ENCODE peak calls at places on chromosomes 1 and 21, in seven cellular contexts. C is GM12865; U is brain microvascular endothelial cell; K is activated CD4-positive, alpha-beta T cell treated with anti-CD3 and anti-CD28 coated beads, Interleukin-2, amount 10 ng/mL, durations not matched to agents 24 days and 14 days; V is fibroblast of mammary gland; M is heart right ventricle; S is GM10248. Q is an unnamed sample.

GRCh38 chr21:44912158-44912473 is 8.6 kb downstream of the ITGB2 start:
- DNase-seq in S (no peak), C (no peak), V (no peak), U (no peak), K (no peak), M (no peak), Q (no peak)

GRCh38 chr1:201404722-201405483 is 5.8 kb upstream of the LAD1 start:
- DNase-seq in S (no peak), V (no peak), K (no peak), C (no peak), M (no peak), U (no peak), Q (no peak)

GRCh38 chr1:101506541-101507164 is 269.8 kb downstream of the S1PR1 start:
- DNase-seq in S (peak), K (peak), V (peak), U (peak), M (peak), C (peak), Q (no peak)

GRCh38 chr1:59375321-59376220 is 78.7 kb downstream of the FGGY start:
- DNase-seq in C (no peak), M (no peak), U (peak), K (no peak), V (peak), S (no peak), Q (no peak)

GRCh38 chr1:245154429-245155185 is at the start of gene KIF26B:
- DNase-seq in S (peak), U (peak), C (peak), K (peak), M (peak), V (peak), Q (no peak)

GRCh38 chr1:183147735-183148134 is 38.3 kb upstream of the LAMC2 start:
- DNase-seq in V (no peak), U (no peak), K (no peak), S (no peak), C (no peak), M (no peak), Q (no peak)

GRCh38 chr21:37207441-37208009 is 59.6 kb downstream of the VPS26C start:
- DNase-seq in M (peak), V (peak), S (peak), U (no peak), C (peak), K (peak), Q (peak)

GRCh38 chr1:12345350-12346217 is 115.8 kb downstream of the VPS13D start:
- DNase-seq in V (no peak), S (peak), M (no peak), K (peak), C (peak), U (no peak), Q (no peak)

GRCh38 chr21:34520769-34521508 is 8.9 kb upstream of the KCNE1 start:
- DNase-seq in V (no peak), S (no peak), K (no peak), C (no peak), M (no peak), U (no peak), Q (peak)

GRCh38 chr1:54227836-54228435 is 28.0 kb downstream of the MRPL37 start:
- DNase-seq in K (no peak), U (no peak), M (no peak), V (no peak), S (no peak), C (no peak), Q (no peak)

GRCh38 chr1:217053666-217054065 is 330.4 kb upstream of the ESRRG start:
- DNase-seq in C (no peak), U (no peak), V (no peak), K (no peak), S (no peak), M (no peak), Q (no peak)

GRCh38 chr1:210657806-210658205 is 329.1 kb downstream of the HHAT start:
- DNase-seq in M (no peak), U (no peak), V (no peak), S (no peak), C (no peak), K (no peak), Q (no peak)

GRCh38 chr1:41728403-41729202 is 190.1 kb downstream of the HIVEP3 start:
- DNase-seq in M (no peak), C (peak), U (peak), V (no peak), K (peak), S (peak), Q (no peak)

GRCh38 chr1:116765962-116766361 is 11.7 kb downstream of the CD2 start:
- DNase-seq in V (peak), S (no peak), C (no peak), M (no peak), K (peak), U (no peak), Q (no peak)

GRCh38 chr1:119714583-119714982 is 2.8 kb downstream of the PHGDH start:
- DNase-seq in C (no peak), U (no peak), M (no peak), K (no peak), S (no peak), V (peak), Q (no peak)

GRCh38 chr21:32392880-32393676 is at the start of gene URB1:
- DNase-seq in K (peak), C (peak), U (peak), V (peak), M (peak), S (peak), Q (peak)

GRCh38 chr1:66446261-66447001 is 87.5 kb upstream of the SGIP1 start:
- DNase-seq in M (peak), K (peak), V (peak), C (peak), S (peak), U (peak), Q (no peak)

GRCh38 chr21:45011911-45012660 is 62.3 kb upstream of the ADARB1 start:
- DNase-seq in S (no peak), C (no peak), V (peak), U (peak), M (no peak), K (no peak), Q (peak)

GRCh38 chr1:77825356-77825709 is 45.9 kb downstream of the MIGA1 start:
- DNase-seq in M (peak), U (peak), C (peak), K (peak), S (peak), V (peak), Q (no peak)

GRCh38 chr1:37763791-37764741 is 854 bp downstream of the EPHA10 start:
- DNase-seq in S (peak), V (peak), K (peak), M (peak), U (peak), C (peak), Q (no peak)

GRCh38 chr1:99737016-99737415 is 29.4 kb downstream of the FRRS1 start:
- DNase-seq in V (peak), K (no peak), S (no peak), M (peak), U (peak), C (peak), Q (no peak)

GRCh38 chr1:177122461-177122860 is 42.1 kb downstream of the ASTN1 start:
- DNase-seq in M (no peak), V (no peak), U (no peak), K (no peak), C (no peak), S (no peak), Q (no peak)

Q was measured in aorta.